ENCODE peak calls at places on chromosomes 6 and 20, in nine cellular contexts. V is heart left ventricle; S is hepatocyte; B is activated CD8-positive, alpha-beta T cell treated with anti-CD3 and anti-CD28 coated beads for 36 hours; W is WTC11; N is GM12865; Z is cardiac muscle cell; O is thoracic aorta; J is mucosa of descending colon. H is an unnamed sample.

GRCh38 chr6:166958926-166959861 is 2.8 kb upstream of the RNASET2 start:
- DNase-seq in V (peak), S (no peak), B (peak), W (no peak), N (peak), Z (peak), O (no peak), J (peak), H (no peak)

GRCh38 chr6:161792887-161793286 is 519.0 kb upstream of the AGPAT4 start:
- DNase-seq in V (no peak), S (no peak), B (no peak), W (no peak), N (no peak), Z (no peak), O (no peak), J (no peak), H (no peak)

GRCh38 chr20:5033566-5033965 is 32.3 kb upstream of the SLC23A2 start:
- DNase-seq in V (no peak), S (no peak), B (no peak), W (no peak), N (no peak), Z (peak), O (no peak), J (no peak), H (no peak)

GRCh38 chr20:38357653-38358207 is 11.4 kb downstream of the LBP start:
- DNase-seq in V (no peak), S (no peak), B (peak), W (no peak), N (no peak), Z (no peak), O (no peak), J (no peak), H (no peak)

GRCh38 chr6:14524319-14524718 is 406.7 kb downstream of the CD83 start:
- DNase-seq in V (peak), S (no peak), B (no peak), W (no peak), N (no peak), Z (peak), O (no peak), J (no peak), H (no peak)

GRCh38 chr6:130973521-130974277 is 89.3 kb downstream of the EPB41L2 start:
- DNase-seq in V (no peak), S (no peak), B (no peak), W (no peak), N (no peak), Z (no peak), O (no peak), J (no peak), H (no peak)

GRCh38 chr6:117676577-117677218 is 1.4 kb downstream of the NUS1 start:
- DNase-seq in V (no peak), S (no peak), B (peak), W (no peak), N (no peak), Z (peak), O (no peak), J (no peak), H (no peak)

GRCh38 chr6:100099189-100100074 is 105.4 kb upstream of the MCHR2 start:
- DNase-seq in V (no peak), S (peak), B (no peak), W (no peak), N (peak), Z (peak), O (no peak), J (no peak), H (no peak)

GRCh38 chr6:11192167-11192566 is 40.3 kb downstream of the NEDD9 start:
- DNase-seq in V (no peak), S (no peak), B (no peak), W (no peak), N (no peak), Z (no peak), O (no peak), J (no peak), H (no peak)

GRCh38 chr6:169723200-169723909 is 945 bp downstream of the PHF10 start:
- DNase-seq in V (peak), S (peak), B (peak), W (peak), N (peak), Z (peak), O (peak), J (peak), H (peak)

GRCh38 chr6:57242505-57242904 is 20.4 kb upstream of the RAB23 start:
- DNase-seq in V (no peak), S (peak), B (no peak), W (no peak), N (no peak), Z (peak), O (no peak), J (no peak), H (no peak)

GRCh38 chr6:113857565-113858066 is 471 bp downstream of the MARCKS start:
- DNase-seq in V (no peak), S (peak), B (peak), W (peak), N (peak), Z (no peak), O (no peak), J (peak), H (peak)

GRCh38 chr20:6993526-6993925 is 226.0 kb downstream of the BMP2 start:
- DNase-seq in V (no peak), S (no peak), B (no peak), W (no peak), N (no peak), Z (no peak), O (no peak), J (no peak), H (no peak)

GRCh38 chr20:39291301-39291700 is 329.2 kb downstream of the DHX35 start:
- DNase-seq in V (no peak), S (no peak), B (no peak), W (no peak), N (no peak), Z (no peak), O (no peak), J (no peak), H (no peak)

GRCh38 chr6:148713896-148714295 is 32.9 kb upstream of the UST start:
- DNase-seq in V (no peak), S (no peak), B (no peak), W (no peak), N (no peak), Z (no peak), O (no peak), J (no peak), H (no peak)

GRCh38 chr6:38715016-38715809 is at the start of gene DNAH8:
- DNase-seq in V (no peak), S (no peak), B (peak), W (peak), N (no peak), Z (peak), O (no peak), J (peak), H (peak)

GRCh38 chr6:29709178-29709576 is 14.1 kb upstream of the HLA-F start:
- DNase-seq in V (no peak), S (no peak), B (no peak), W (no peak), N (no peak), Z (no peak), O (no peak), J (no peak), H (no peak)

GRCh38 chr20:829531-829930 is 4.0 kb upstream of the FAM110A start:
- DNase-seq in V (no peak), S (no peak), B (no peak), W (no peak), N (no peak), Z (peak), O (no peak), J (no peak), H (no peak)

GRCh38 chr6:105373481-105373880 is 29.4 kb downstream of the PREP start:
- DNase-seq in V (no peak), S (no peak), B (no peak), W (no peak), N (no peak), Z (no peak), O (no peak), J (no peak), H (no peak)

GRCh38 chr6:85464260-85464644 is 14.4 kb downstream of the NT5E start:
- DNase-seq in V (no peak), S (no peak), B (peak), W (no peak), N (no peak), Z (peak), O (peak), J (no peak), H (no peak)

GRCh38 chr20:45337367-45338120 is 10.7 kb downstream of the SDC4 start:
- DNase-seq in V (peak), S (peak), B (no peak), W (no peak), N (no peak), Z (peak), O (peak), J (peak), H (no peak)

GRCh38 chr20:21125072-21125848 is 622 bp upstream of the KIZ start:
- DNase-seq in V (peak), S (peak), B (no peak), W (peak), N (no peak), Z (peak), O (no peak), J (peak), H (peak)

GRCh38 chr6:112443118-112443641 is 96.0 kb downstream of the RFPL4B start:
- DNase-seq in V (no peak), S (no peak), B (no peak), W (no peak), N (no peak), Z (no peak), O (no peak), J (no peak), H (no peak)

GRCh38 chr6:122322824-122323223 is 76.6 kb upstream of the HSF2 start:
- DNase-seq in V (no peak), S (peak), B (no peak), W (no peak), N (peak), Z (peak), O (no peak), J (no peak), H (no peak)

GRCh38 chr6:135183532-135184440 is 2.7 kb downstream of the MYB start:
- DNase-seq in V (no peak), S (peak), B (peak), W (peak), N (peak), Z (peak), O (no peak), J (peak), H (peak)

GRCh38 chr6:43806041-43806757 is 36.2 kb downstream of the VEGFA start:
- DNase-seq in V (no peak), S (peak), B (no peak), W (no peak), N (no peak), Z (no peak), O (no peak), J (peak), H (no peak)

GRCh38 chr6:90197854-90198496 is 98.7 kb downstream of the BACH2 start:
- DNase-seq in V (no peak), S (peak), B (peak), W (no peak), N (no peak), Z (peak), O (no peak), J (no peak), H (no peak)

GRCh38 chr6:134394141-134394648 is 76.3 kb upstream of the SGK1 start:
- DNase-seq in V (no peak), S (peak), B (no peak), W (no peak), N (no peak), Z (no peak), O (no peak), J (no peak), H (no peak)

GRCh38 chr6:25468881-25469280 is 183.1 kb upstream of the SCGN start:
- DNase-seq in V (no peak), S (no peak), B (no peak), W (no peak), N (no peak), Z (no peak), O (no peak), J (no peak), H (no peak)

GRCh38 chr20:37757550-37757949 is 63.7 kb downstream of the CTNNBL1 start:
- DNase-seq in V (no peak), S (no peak), B (no peak), W (peak), N (peak), Z (no peak), O (no peak), J (no peak), H (no peak)

GRCh38 chr20:5156670-5157448 is 30.1 kb downstream of the CDS2 start:
- DNase-seq in V (no peak), S (no peak), B (no peak), W (no peak), N (no peak), Z (peak), O (no peak), J (no peak), H (no peak)

GRCh38 chr6:40825085-40825484 is 213.9 kb downstream of the UNC5CL start:
- DNase-seq in V (no peak), S (no peak), B (no peak), W (no peak), N (no peak), Z (no peak), O (no peak), J (no peak), H (no peak)

GRCh38 chr20:24911461-24911860 is 37.6 kb upstream of the CST7 start:
- DNase-seq in V (peak), S (no peak), B (no peak), W (no peak), N (no peak), Z (no peak), O (no peak), J (no peak), H (no peak)

GRCh38 chr6:143164565-143165105 is 103.9 kb downstream of the AIG1 start:
- DNase-seq in V (no peak), S (no peak), B (no peak), W (no peak), N (no peak), Z (peak), O (no peak), J (no peak), H (no peak)

GRCh38 chr20:9515761-9516657 is 1.6 kb downstream of the LAMP5 start:
- DNase-seq in V (peak), S (no peak), B (no peak), W (peak), N (peak), Z (peak), O (no peak), J (no peak), H (peak)

GRCh38 chr20:51802170-51802745 is at the start of gene SALL4:
- DNase-seq in V (no peak), S (peak), B (no peak), W (peak), N (no peak), Z (peak), O (no peak), J (no peak), H (peak)

GRCh38 chr20:51800769-51801219 is 1.5 kb downstream of the SALL4 start:
- DNase-seq in V (no peak), S (peak), B (peak), W (peak), N (no peak), Z (peak), O (no peak), J (no peak), H (peak)

GRCh38 chr20:51799586-51799985 is 2.7 kb downstream of the SALL4 start:
- DNase-seq in V (no peak), S (no peak), B (no peak), W (no peak), N (no peak), Z (no peak), O (no peak), J (no peak), H (no peak)

GRCh38 chr20:51801220-51801991 is 915 bp downstream of the SALL4 start:
- DNase-seq in V (no peak), S (peak), B (peak), W (peak), N (no peak), Z (peak), O (no peak), J (no peak), H (peak)

GRCh38 chr20:51800132-51800721 is 2.1 kb downstream of the SALL4 start:
- DNase-seq in V (peak), S (peak), B (peak), W (peak), N (peak), Z (peak), O (no peak), J (peak), H (peak)
- TF ChIP-seq CTCF in V (peak), S (peak), B (peak), W (peak), N (peak), Z (peak), O (peak), J (peak), H (peak)

GRCh38 chr6:73652637-73653570 is 888 bp downstream of the SLC17A5 start:
- DNase-seq in V (peak), S (peak), B (peak), W (peak), N (peak), Z (peak), O (no peak), J (peak), H (peak)
- TF ChIP-seq CTCF in V (peak), S (peak), B (peak), W (no peak), N (peak), Z (peak), O (peak), J (no peak), H (peak)

DNA sequence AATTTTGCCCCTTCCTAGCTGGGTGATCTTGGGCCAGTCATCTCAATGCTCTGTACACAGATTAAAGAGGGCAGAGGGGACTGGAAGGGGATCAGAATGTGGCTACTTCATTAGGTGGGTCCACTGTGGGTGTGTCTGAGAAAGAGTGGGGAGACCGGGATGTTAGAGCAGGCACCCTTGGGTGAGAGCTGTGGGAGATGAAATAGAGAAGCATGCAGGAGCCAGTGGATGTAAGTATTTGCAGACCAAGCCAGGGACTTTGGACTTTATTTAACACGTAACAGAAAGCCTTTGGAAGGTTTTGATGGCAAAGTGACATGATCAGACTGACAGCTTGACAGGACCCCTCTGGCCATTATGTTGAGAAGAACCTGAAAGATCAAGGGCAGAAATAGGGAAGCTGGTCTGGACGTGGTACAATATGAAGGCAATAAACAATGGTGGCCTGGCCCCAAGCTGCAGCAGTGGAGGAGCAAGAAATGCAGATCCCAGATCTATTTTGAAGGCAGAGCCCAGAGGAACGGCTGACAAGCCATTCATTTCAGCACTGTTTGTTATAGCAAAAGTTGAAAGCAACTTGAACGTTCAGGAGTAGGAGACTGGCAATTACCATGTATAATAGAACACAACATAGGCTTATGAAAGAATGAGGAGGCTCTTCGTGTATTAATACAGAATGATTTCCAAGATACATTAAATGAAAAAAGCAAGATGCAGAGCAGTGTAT is 82.5 kb upstream of the ZNFX1 start:
- DNase-seq in V (no peak), S (no peak), B (no peak), W (no peak), N (no peak), Z (no peak), O (no peak), J (no peak), H (no peak)
- TF ChIP-seq CTCF in V (no peak), S (no peak), B (no peak), W (no peak), N (no peak), Z (no peak), O (no peak), J (no peak), H (no peak)

GRCh38 chr6:33984466-33985332 is 161.2 kb downstream of the GRM4 start:
- DNase-seq in V (no peak), S (no peak), B (no peak), W (no peak), N (no peak), Z (no peak), O (no peak), J (peak), H (no peak)

GRCh38 chr6:33981861-33982260 is 164.0 kb downstream of the GRM4 start:
- DNase-seq in V (no peak), S (no peak), B (no peak), W (no peak), N (no peak), Z (no peak), O (no peak), J (no peak), H (no peak)

GRCh38 chr6:33981421-33981820 is 164.5 kb downstream of the GRM4 start:
- DNase-seq in V (no peak), S (no peak), B (no peak), W (no peak), N (no peak), Z (no peak), O (no peak), J (peak), H (no peak)

GRCh38 chr6:33983721-33984465 is 162.0 kb downstream of the GRM4 start:
- DNase-seq in V (no peak), S (no peak), B (no peak), W (no peak), N (no peak), Z (no peak), O (no peak), J (peak), H (no peak)

DNA sequence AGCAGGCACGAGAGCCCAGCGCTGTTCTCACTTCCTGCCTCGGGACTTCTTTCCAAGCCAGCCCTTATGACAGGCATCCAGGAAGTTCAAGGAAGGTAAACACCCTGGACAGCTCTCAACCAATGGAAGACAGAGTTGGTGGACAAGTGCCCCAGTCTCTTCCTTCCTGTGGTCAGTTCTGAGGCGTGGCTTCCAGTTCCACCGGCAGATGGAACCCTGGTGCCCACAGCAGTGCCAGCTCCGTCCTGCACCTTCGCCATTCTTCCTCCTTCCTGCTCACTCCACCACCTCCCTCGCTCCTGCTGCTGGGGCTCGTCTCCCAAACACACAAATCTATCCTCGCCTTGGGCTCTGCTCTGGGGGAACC is 162.8 kb downstream of the GRM4 start:
- DNase-seq in V (peak), S (peak), B (no peak), W (no peak), N (no peak), Z (peak), O (no peak), J (peak), H (no peak)
- TF ChIP-seq CTCF in V (no peak), S (peak), B (no peak), W (no peak), N (no peak), Z (no peak), O (no peak), J (peak), H (no peak)

GRCh38 chr6:144912474-144912873 is 627.3 kb downstream of the UTRN start:
- DNase-seq in V (no peak), S (no peak), B (no peak), W (no peak), N (no peak), Z (peak), O (no peak), J (no peak), H (no peak)
- TF ChIP-seq CTCF in V (no peak), S (no peak), B (no peak), W (no peak), N (no peak), Z (no peak), O (no peak), J (no peak), H (no peak)